ENCODE peak calls at places on chromosomes 5 and 9, in eight cellular contexts. K is thoracic aorta, R is neural progenitor cell, I is cardiac fibroblast, A is fibroblast of lung, U is Peyer's patch, L is lower lobe of right lung, D is heart left ventricle. B is an unnamed sample.
A peak's percentile ranks its signal among the peaks of the same experiment; 100 is the strongest.

GRCh38 chr9:128374221-128374675 is 3.1 kb downstream of the URM1 start:
- DNase-seq in D (no peak), I (no peak), U (no peak), K (no peak), R (no peak), A (no peak), L (no peak), B (no peak)

GRCh38 chr5:59640411-59640810 is 253.1 kb downstream of the PDE4D start:
- DNase-seq in D (peak; percentile 48), I (peak; percentile 28), K (no peak), R (peak; percentile 18), A (no peak), L (no peak), U (no peak), B (no peak)

GRCh38 chr5:134582281-134582680 is 50.3 kb downstream of the SAR1B start:
- DNase-seq in R (no peak), U (no peak), I (no peak), A (no peak), K (no peak), L (no peak), D (no peak), B (no peak)

GRCh38 chr9:134656334-134657034 is 14.9 kb downstream of the COL5A1 start:
- DNase-seq in R (no peak), A (no peak), U (no peak), I (no peak), D (peak; percentile 2), L (no peak), K (no peak), B (no peak)

GRCh38 chr5:74261906-74262305 is 378.6 kb downstream of the ENC1 start:
- DNase-seq in K (no peak), U (no peak), A (peak; percentile 60), L (no peak), D (no peak), I (no peak), R (no peak), B (no peak)

GRCh38 chr5:109688647-109688998 is 1.1 kb upstream of the MAN2A1 start:
- DNase-seq in R (peak; percentile 51), U (no peak), D (no peak), I (peak; percentile 50), L (no peak), A (peak; percentile 61), K (no peak), B (no peak)

GRCh38 chr5:132019857-132020555 is 8.5 kb upstream of the ACSL6 start:
- DNase-seq in R (no peak), A (no peak), I (no peak), D (no peak), L (no peak), U (peak; percentile 47), K (no peak), B (no peak)

GRCh38 chr5:180960209-180960608 is 28.4 kb upstream of the BTNL3 start:
- DNase-seq in I (peak; percentile 2), D (no peak), A (no peak), L (no peak), K (no peak), U (no peak), R (no peak), B (no peak)

GRCh38 chr5:180375291-180375690 is 22.2 kb upstream of the GFPT2 start:
- DNase-seq in R (no peak), K (no peak), I (no peak), U (no peak), D (no peak), L (no peak), A (no peak), B (no peak)

GRCh38 chr9:87336914-87337333 is 160.7 kb upstream of the DAPK1 start:
- DNase-seq in L (no peak), U (no peak), A (peak; percentile 91), K (no peak), I (peak; percentile 90), R (peak; percentile 89), D (no peak), B (no peak)

GRCh38 chr9:23695572-23695971 is 130.5 kb downstream of the ELAVL2 start:
- DNase-seq in A (no peak), I (no peak), K (no peak), U (no peak), D (no peak), L (no peak), R (no peak), B (no peak)

GRCh38 chr9:23700359-23700758 is 125.7 kb downstream of the ELAVL2 start:
- DNase-seq in U (no peak), K (no peak), D (no peak), I (no peak), L (no peak), R (no peak), A (no peak), B (no peak)

GRCh38 chr9:23698161-23698560 is 127.9 kb downstream of the ELAVL2 start:
- DNase-seq in L (no peak), I (no peak), D (no peak), K (no peak), A (no peak), R (no peak), U (no peak), B (no peak)

GRCh38 chr9:23702311-23702922 is 123.6 kb downstream of the ELAVL2 start:
- DNase-seq in U (no peak), R (no peak), D (no peak), K (no peak), L (no peak), A (no peak), I (no peak), B (no peak)

DNA sequence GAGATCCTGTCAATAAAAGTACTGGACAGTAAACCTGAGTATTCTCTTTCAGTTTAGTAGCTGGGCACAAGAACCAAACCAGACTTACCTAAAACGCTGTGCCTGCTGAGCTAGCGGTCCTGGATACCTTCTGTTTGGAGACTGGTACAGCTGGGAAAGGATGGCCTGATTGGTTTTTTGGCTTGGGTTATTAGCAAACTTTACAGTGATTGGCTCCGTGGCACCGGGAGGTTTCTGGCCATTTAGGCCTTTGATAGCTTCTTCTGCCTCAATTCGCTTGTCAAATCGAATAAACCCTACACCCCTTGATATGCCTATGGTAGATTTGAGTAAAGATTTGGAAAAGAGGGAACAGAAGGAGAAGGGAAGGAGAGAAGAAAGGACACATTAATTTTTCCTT is 124.7 kb downstream of the ELAVL2 start:
- DNase-seq in R (no peak), U (no peak), L (no peak), K (no peak), D (no peak), I (no peak), A (no peak), B (no peak)
- TF ChIP-seq CTCF in R (no peak), U (no peak), L (no peak), K (no peak), D (no peak), I (no peak), A (no peak), B (no peak)

DNA sequence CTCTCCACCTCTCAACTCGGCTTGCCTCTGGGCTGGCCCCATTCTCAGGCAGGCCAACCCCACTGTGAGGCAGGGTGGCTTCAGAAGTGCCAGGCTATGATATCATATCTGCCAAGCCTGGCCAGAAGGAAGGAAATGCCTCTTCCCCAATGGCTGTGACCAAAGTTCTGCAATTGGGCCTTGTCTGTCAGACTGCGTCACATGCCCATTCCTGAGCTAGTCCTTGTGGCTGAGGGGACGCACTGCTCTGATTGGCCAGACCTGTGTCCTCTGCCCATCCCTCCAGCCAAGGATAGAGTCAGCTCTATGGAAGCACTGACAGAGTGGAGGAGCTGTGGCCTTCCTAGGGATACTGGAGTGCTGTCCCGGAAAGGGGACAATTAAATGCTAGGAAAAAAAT is 11.9 kb downstream of the SMIM23 start:
- DNase-seq in K (no peak), D (no peak), R (no peak), A (no peak), L (no peak), I (no peak), U (no peak), B (no peak)
- TF ChIP-seq CTCF in K (no peak), D (no peak), R (no peak), A (no peak), L (no peak), I (no peak), U (no peak), B (no peak)

DNA sequence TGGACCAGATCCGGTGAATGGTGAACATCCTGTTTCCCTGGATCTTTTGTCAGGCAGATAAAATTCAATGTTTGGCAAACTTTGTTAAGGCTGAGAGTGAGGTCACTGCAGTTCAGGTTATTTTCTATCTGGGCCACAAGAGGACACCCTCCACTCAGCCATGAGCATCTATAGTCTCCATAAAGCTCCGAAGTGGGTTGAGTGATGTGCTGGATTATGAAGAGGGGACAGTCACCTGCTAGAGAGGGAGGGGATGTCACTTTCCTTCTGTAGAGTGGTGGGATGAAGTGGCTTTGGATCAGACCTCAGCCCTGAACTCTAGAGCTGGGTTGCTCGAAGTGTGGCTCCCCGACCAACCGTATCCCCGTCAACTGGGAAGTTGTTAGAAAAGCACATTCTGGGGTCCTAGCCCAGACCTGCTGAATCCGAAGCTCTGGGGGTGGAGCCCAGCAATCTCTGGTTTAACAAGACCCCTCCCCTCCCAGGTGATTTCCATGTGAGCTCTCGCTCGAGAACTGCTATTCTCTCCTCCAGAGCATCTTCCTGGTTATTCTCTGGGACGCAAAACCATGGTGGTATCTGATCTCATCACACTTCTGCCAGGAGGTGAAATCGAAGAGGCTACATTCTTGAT is 31.8 kb upstream of the FGF1 start:
- DNase-seq in I (peak; percentile 84), K (no peak), U (no peak), R (peak; percentile 52), L (no peak), D (no peak), A (peak; percentile 79), B (no peak)
- TF ChIP-seq CTCF in I (peak; percentile 81), K (peak; percentile 69), U (peak; percentile 37), R (peak; percentile 56), L (peak; percentile 55), D (peak; percentile 79), A (peak; percentile 91), B (no peak)

DNA sequence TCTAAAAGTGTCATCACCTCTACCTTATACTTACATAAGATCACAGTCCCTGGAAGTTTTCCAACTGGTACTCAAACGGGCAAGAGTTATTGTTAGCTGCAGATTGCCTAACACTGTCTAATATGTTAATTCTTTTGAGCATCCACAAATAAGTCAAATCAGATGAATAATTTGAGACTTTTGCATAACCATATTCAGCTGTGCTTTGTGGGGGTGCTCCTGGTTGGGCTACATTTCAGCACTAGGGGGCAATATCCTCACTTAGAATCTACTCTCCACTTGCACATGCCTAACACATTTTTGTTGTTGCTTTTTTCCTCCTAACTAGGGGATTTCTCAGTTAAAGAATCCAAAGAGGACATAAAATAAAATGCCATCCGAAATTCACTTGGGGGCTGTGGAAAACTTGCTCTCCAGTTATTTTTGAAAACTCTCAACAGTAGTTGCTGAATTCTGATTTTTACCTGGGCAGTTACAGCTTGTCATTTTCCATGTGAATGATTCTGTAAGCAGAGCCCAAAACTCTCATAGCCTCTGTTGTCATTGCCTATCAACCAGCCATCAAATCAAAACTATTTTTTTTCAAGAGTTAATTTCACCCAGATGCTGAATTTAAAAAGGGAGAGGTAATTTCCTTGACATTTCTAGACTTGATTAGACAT is 71.5 kb downstream of the TRIM36 start:
- DNase-seq in A (peak; percentile 69), I (peak; percentile 70), L (no peak), U (no peak), D (no peak), R (peak; percentile 61), K (no peak), B (no peak)
- TF ChIP-seq CTCF in A (peak; percentile 85), I (peak; percentile 75), L (peak; percentile 74), U (peak; percentile 58), D (peak; percentile 62), R (peak; percentile 77), K (peak; percentile 53), B (peak; percentile 42)